ENCODE peak calls at places on chromosomes 16 and 17, in five cellular contexts. P is GM12891; U is mesendoderm; A is effector memory CD4-positive, alpha-beta T cell; F is DMS 273 treated with DMSO at 0.1 percent for 48 hours. Q is an unnamed sample.

GRCh38 chr17:40598021-40598927 is 33.0 kb upstream of the CCR7 start:
- DNase-seq in F (no peak), P (no peak), U (no peak), A (no peak), Q (no peak)

GRCh38 chr16:30609002-30609927 is 924 bp downstream of the ZNF689 start:
- DNase-seq in A (peak; percentile 15), U (peak; percentile 67), P (peak; percentile 56), F (no peak), Q (no peak)

GRCh38 chr16:24010440-24011089 is 174.8 kb downstream of the PRKCB start:
- DNase-seq in P (no peak), F (peak; percentile 27), A (peak; percentile 74), U (peak; percentile 77), Q (peak; percentile 47)

GRCh38 chr17:74950207-74950606 is 14.5 kb downstream of the OTOP3 start:
- DNase-seq in P (no peak), A (no peak), F (no peak), U (no peak), Q (no peak)

GRCh38 chr16:15618392-15618791 is 24.6 kb downstream of the MARF1 start:
- DNase-seq in P (no peak), U (no peak), F (no peak), A (no peak), Q (no peak)

GRCh38 chr17:51461578-51462004 is 201.2 kb downstream of the UTP18 start:
- DNase-seq in A (peak; percentile 12), P (peak; percentile 31), U (peak; percentile 84), F (peak; percentile 79), Q (peak; percentile 40)

GRCh38 chr17:35726609-35727460 is 4.6 kb upstream of the RASL10B start:
- DNase-seq in F (peak; percentile 56), A (no peak), P (no peak), U (peak; percentile 94), Q (no peak)

GRCh38 chr16:56990407-56991286 is 1.3 kb downstream of the NLRC5 start:
- DNase-seq in P (no peak), A (no peak), U (no peak), F (no peak), Q (no peak)

GRCh38 chr17:41340934-41341861 is 9.4 kb downstream of the KRT33A start:
- DNase-seq in U (no peak), P (no peak), F (no peak), A (peak; percentile 34), Q (no peak)

GRCh38 chr16:87747626-87748025 is 18.2 kb downstream of the KLHDC4 start:
- DNase-seq in U (peak; percentile 10), P (no peak), A (no peak), F (no peak), Q (no peak)

GRCh38 chr17:76250141-76250540 is 9.8 kb upstream of the RNF157 start:
- DNase-seq in U (no peak), A (no peak), P (no peak), F (no peak), Q (no peak)

GRCh38 chr16:69522732-69523404 is 42.9 kb upstream of the NFAT5 start:
- DNase-seq in P (no peak), A (no peak), U (peak; percentile 60), F (no peak), Q (no peak)

GRCh38 chr17:9026741-9027140 is 5.4 kb downstream of the NTN1 start:
- DNase-seq in U (no peak), F (no peak), A (no peak), P (no peak), Q (no peak)

GRCh38 chr16:25838724-25839186 is 147.0 kb downstream of the HS3ST4 start:
- DNase-seq in P (peak; percentile 5), F (peak; percentile 13), A (peak; percentile 8), U (peak; percentile 94), Q (no peak)

GRCh38 chr16:22372882-22373661 is 1.3 kb downstream of the CDR2 start:
- DNase-seq in F (no peak), U (no peak), P (no peak), A (no peak), Q (no peak)

GRCh38 chr16:88552815-88553214 is 17.4 kb upstream of the ZC3H18 start:
- DNase-seq in A (no peak), F (no peak), P (no peak), U (no peak), Q (no peak)

GRCh38 chr16:53068423-53068833 is 13.6 kb downstream of the CHD9 start:
- DNase-seq in U (no peak), A (no peak), F (no peak), P (no peak), Q (no peak)

GRCh38 chr16:47018223-47018891 is 44.9 kb upstream of the DNAJA2 start:
- DNase-seq in F (no peak), U (peak; percentile 64), P (peak; percentile 69), A (peak; percentile 10), Q (no peak)

GRCh38 chr17:76492989-76493501 is 8.2 kb downstream of the RHBDF2 start:
- DNase-seq in U (no peak), F (no peak), A (no peak), P (peak; percentile 45), Q (no peak)

GRCh38 chr16:11510178-11510973 is 76.3 kb downstream of the LITAF start:
- DNase-seq in U (no peak), A (no peak), F (no peak), P (no peak), Q (no peak)

GRCh38 chr17:76027159-76027839 is at the start of gene EVPL:
- DNase-seq in P (no peak), A (no peak), F (no peak), U (no peak), Q (no peak)

GRCh38 chr16:11913425-11914079 is 2.2 kb downstream of the GSPT1 start:
- DNase-seq in F (no peak), U (peak; percentile 21), A (peak; percentile 43), P (no peak), Q (peak; percentile 26)

GRCh38 chr17:75517277-75517865 is 1.0 kb downstream of the TSEN54 start:
- DNase-seq in A (no peak), P (no peak), F (no peak), U (peak; percentile 45), Q (no peak)

GRCh38 chr17:73538445-73538844 is 105.8 kb downstream of the SDK2 start:
- DNase-seq in F (no peak), A (no peak), U (no peak), P (no peak), Q (no peak)

GRCh38 chr16:89019511-89019910 is 42.5 kb upstream of the CBFA2T3 start:
- DNase-seq in U (no peak), P (no peak), A (no peak), F (no peak), Q (no peak)

GRCh38 chr16:71811261-71811803 is 2.7 kb upstream of the AP1G1 start:
- DNase-seq in P (no peak), U (no peak), A (no peak), F (no peak), Q (no peak)

GRCh38 chr17:58756246-58757161 is 850 bp downstream of the PPM1E start:
- DNase-seq in P (no peak), A (no peak), F (peak; percentile 27), U (peak; percentile 18), Q (peak; percentile 12)

GRCh38 chr17:35981908-35982330 is 622 bp upstream of the CCL16 start:
- DNase-seq in P (no peak), F (no peak), A (no peak), U (peak; percentile 8), Q (no peak)

GRCh38 chr17:49132317-49132698 is 261 bp upstream of the B4GALNT2 start:
- DNase-seq in U (no peak), F (no peak), A (no peak), P (no peak), Q (no peak)

GRCh38 chr17:30600830-30601494 is 123.8 kb downstream of the GOSR1 start:
- DNase-seq in U (peak; percentile 49), F (no peak), P (peak; percentile 28), A (peak; percentile 5), Q (no peak)

GRCh38 chr17:75771334-75772281 is 6.6 kb upstream of the GALK1 start:
- DNase-seq in P (no peak), A (no peak), F (no peak), U (no peak), Q (no peak)

GRCh38 chr16:3698941-3699340 is 18.4 kb downstream of the TRAP1 start:
- DNase-seq in A (no peak), U (no peak), P (no peak), F (no peak), Q (no peak)

GRCh38 chr16:85174871-85175723 is 62.8 kb upstream of the CIBAR2 start:
- DNase-seq in U (no peak), A (no peak), F (no peak), P (no peak), Q (no peak)

GRCh38 chr17:60170835-60171752 is 21.3 kb downstream of the CA4 start:
- DNase-seq in P (no peak), F (no peak), A (no peak), U (no peak), Q (no peak)

GRCh38 chr16:57859331-57859730 is 57.0 kb upstream of the KIFC3 start:
- DNase-seq in U (peak; percentile 95), F (peak; percentile 2), A (no peak), P (no peak), Q (no peak)

GRCh38 chr16:534856-535445 is 7.4 kb downstream of the CAPN15 start:
- DNase-seq in A (no peak), U (no peak), F (no peak), P (no peak), Q (no peak)

GRCh38 chr16:55478827-55479559 is at the start of gene MMP2:
- DNase-seq in F (peak; percentile 36), A (no peak), U (peak; percentile 96), P (no peak), Q (no peak)

Q was measured in T-helper 17 cell.